ENCODE peak calls at places on chromosomes 5 and 9, in five cellular contexts. U is A549, V is posterior vena cava, F is HT-29, O is fibroblast of the conjunctiva. H is an unnamed sample.

GRCh38 chr5:154221371-154221896 is 30.9 kb downstream of the GALNT10 start:
- DNase-seq in V (no peak), O (no peak), F (peak; percentile 13), U (no peak), H (no peak)

GRCh38 chr5:120843390-120843980 is 379.4 kb downstream of the PRR16 start:
- DNase-seq in F (no peak), O (no peak), U (no peak), V (no peak), H (no peak)

GRCh38 chr5:4411664-4412063 is 728.5 kb upstream of the ADAMTS16 start:
- DNase-seq in O (no peak), U (no peak), V (no peak), F (no peak), H (no peak)

GRCh38 chr5:83577036-83577636 is 105.6 kb downstream of the VCAN start:
- DNase-seq in O (no peak), U (peak; percentile 88), V (no peak), F (peak; percentile 80), H (no peak)

GRCh38 chr9:6876195-6876594 is 118.4 kb downstream of the KDM4C start:
- DNase-seq in V (no peak), U (no peak), F (no peak), O (no peak), H (no peak)

GRCh38 chr5:90542827-90543519 is 13.6 kb upstream of the LYSMD3 start:
- DNase-seq in O (no peak), V (no peak), U (no peak), F (no peak), H (no peak)

GRCh38 chr9:33155393-33155792 is 11.7 kb downstream of the B4GALT1 start:
- DNase-seq in V (no peak), F (no peak), O (no peak), U (no peak), H (no peak)

GRCh38 chr5:16615737-16616535 is 861 bp downstream of the RETREG1 start:
- DNase-seq in O (no peak), F (no peak), U (no peak), V (no peak), H (no peak)

GRCh38 chr9:128203842-128204551 is 818 bp downstream of the DNM1 start:
- DNase-seq in O (peak; percentile 18), F (peak; percentile 50), U (peak; percentile 63), V (peak; percentile 82), H (peak; percentile 36)

GRCh38 chr5:74952406-74952805 is 86.2 kb upstream of the FAM169A start:
- DNase-seq in F (no peak), U (no peak), O (no peak), V (no peak), H (no peak)

GRCh38 chr9:72041775-72042194 is 18.6 kb downstream of the C9orf57 start:
- DNase-seq in V (peak; percentile 88), O (peak; percentile 22), F (peak; percentile 84), U (no peak), H (no peak)